ENCODE peak calls at places on chromosome 2, in four cellular contexts. V is IMR-90, U is H9, Q is fibroblast of lung. E is an unnamed sample. For H3K27me3, the result is how much of the 10 kb centered on the place peaks cover.

GRCh38 chr2:54387592-54387991 is 68.5 kb upstream of the SPTBN1 start:
- DNase-seq in V (no peak), U (no peak), Q (peak), E (no peak)

GRCh38 chr2:102975996-102976636 is 214.3 kb downstream of the TMEM182 start:
- DNase-seq in V (peak), U (peak), Q (peak), E (peak)

GRCh38 chr2:61647044-61647443 is 108.9 kb upstream of the XPO1 start:
- DNase-seq in V (peak), U (no peak), Q (no peak), E (no peak)

GRCh38 chr2:118380915-118381653 is 292.8 kb downstream of the INSIG2 start:
- DNase-seq in V (no peak), U (no peak), Q (peak), E (no peak)

GRCh38 chr2:211351998-211352397 is 795.6 kb downstream of the CPS1 start:
- DNase-seq in V (no peak), U (no peak), Q (peak), E (no peak)

GRCh38 chr2:201643216-201643651 is at the start of gene TMEM237:
- DNase-seq in V (peak), U (peak), Q (peak), E (peak)

GRCh38 chr2:12340164-12340563 is 376.6 kb upstream of the TRIB2 start:
- DNase-seq in V (peak), U (no peak), Q (peak), E (no peak)

GRCh38 chr2:61775956-61776570 is 77.8 kb downstream of the FAM161A start:
- DNase-seq in V (no peak), U (no peak), Q (no peak), E (no peak)

GRCh38 chr2:213213186-213213585 is 61.8 kb upstream of the IKZF2 start:
- DNase-seq in V (no peak), U (no peak), Q (no peak), E (no peak)

GRCh38 chr2:231270221-231271114 is 72.0 kb downstream of the ARMC9 start:
- DNase-seq in V (no peak), U (no peak), Q (no peak), E (no peak)

GRCh38 chr2:157479081-157480027 is 35.5 kb upstream of the CYTIP start:
- DNase-seq in V (no peak), U (no peak), Q (no peak), E (no peak)

GRCh38 chr2:19949071-19949470 is 40.8 kb downstream of the WDR35 start:
- DNase-seq in V (peak), U (no peak), Q (peak), E (no peak)

GRCh38 chr2:182589121-182589520 is 126.9 kb upstream of the DNAJC10 start:
- DNase-seq in V (no peak), U (no peak), Q (no peak), E (no peak)

GRCh38 chr2:219490186-219490585 is 8.5 kb upstream of the GMPPA start:
- DNase-seq in V (no peak), U (no peak), Q (no peak), E (no peak)

GRCh38 chr2:144890828-144891227 is 370.9 kb upstream of the ZEB2 start:
- DNase-seq in V (peak), U (no peak), Q (peak), E (no peak)

GRCh38 chr2:239159476-239159911 is 241.3 kb downstream of the HDAC4 start:
- DNase-seq in V (no peak), U (peak), Q (no peak), E (no peak)

GRCh38 chr2:233789554-233789953 is 11.4 kb downstream of the MROH2A start:
- DNase-seq in V (no peak), U (peak), Q (no peak), E (no peak)

GRCh38 chr2:10477443-10478297 is 29.5 kb upstream of the ODC1 start:
- DNase-seq in V (no peak), U (no peak), Q (no peak), E (no peak)

GRCh38 chr2:10709290-10709939 is 12.0 kb upstream of the ATP6V1C2 start:
- DNase-seq in V (no peak), U (peak), Q (no peak), E (no peak)

GRCh38 chr2:146990311-146990781 is 854.5 kb upstream of the ACVR2A start:
- DNase-seq in V (peak), U (no peak), Q (peak), E (no peak)

GRCh38 chr2:85250045-85250444 is 77.7 kb downstream of the TGOLN2 start:
- DNase-seq in V (peak), U (no peak), Q (no peak), E (no peak)

GRCh38 chr2:11393711-11394236 is 49.3 kb upstream of the ROCK2 start:
- DNase-seq in V (peak), U (no peak), Q (peak), E (no peak)

GRCh38 chr2:72973566-72974435 is 56.5 kb downstream of the EMX1 start:
- DNase-seq in V (peak), U (peak), Q (peak), E (peak)

GRCh38 chr2:68135448-68136320 is 22.0 kb upstream of the PNO1 start:
- DNase-seq in V (no peak), U (no peak), Q (no peak), E (no peak)

GRCh38 chr2:105243961-105244360 is 2.4 kb downstream of the GPR45 start:
- DNase-seq in V (no peak), U (peak), Q (no peak), E (peak)

GRCh38 chr2:201806442-201806841 is at the start of gene CDK15:
- DNase-seq in V (peak), U (no peak), Q (peak), E (no peak)

GRCh38 chr2:234725528-234726264 is 226.1 kb upstream of the SH3BP4 start:
- DNase-seq in V (peak), U (no peak), Q (peak), E (no peak)

GRCh38 chr2:69237070-69237670 is 149.9 kb downstream of the GFPT1 start:
- DNase-seq in V (no peak), U (no peak), Q (no peak), E (no peak)

GRCh38 chr2:714005-714741 is 37.0 kb upstream of the TMEM18 start:
- DNase-seq in V (peak), U (no peak), Q (peak), E (peak)

GRCh38 chr2:235611337-235611736 is 117.5 kb downstream of the AGAP1 start:
- DNase-seq in V (no peak), U (no peak), Q (no peak), E (no peak)

GRCh38 chr2:81068144-81068543 is 763.6 kb upstream of the LRRTM1 start:
- DNase-seq in V (no peak), U (no peak), Q (no peak), E (no peak)

GRCh38 chr2:236790991-236791390 is 221.4 kb downstream of the ACKR3 start:
- DNase-seq in V (no peak), U (no peak), Q (peak), E (no peak)

GRCh38 chr2:168075446-168075845 is 171.9 kb downstream of the STK39 start:
- DNase-seq in V (peak), U (no peak), Q (no peak), E (no peak)

GRCh38 chr2:38546064-38546463 is 56.7 kb downstream of the HNRNPLL start:
- DNase-seq in V (no peak), U (no peak), Q (no peak), E (no peak)

GRCh38 chr2:233422050-233422639 is 67.9 kb downstream of the DGKD start:
- DNase-seq in V (no peak), U (no peak), Q (no peak), E (peak)

GRCh38 chr2:190810981-190811587 is 69.5 kb upstream of the GLS start:
- DNase-seq in V (no peak), U (no peak), Q (no peak), E (no peak)
- H3K4me2 ChIP-seq in V (no peak), U (no peak), Q (no peak), E (no peak)

GRCh38 chr2:28716265-28716865 is 35.3 kb upstream of the PPP1CB start:
- DNase-seq in V (peak), U (no peak), Q (peak), E (no peak)
- H2AFZ ChIP-seq in V (no peak), U (no peak), Q (no peak), E (no peak)

GRCh38 chr2:70905443-70905842 is 30.3 kb upstream of the ATP6V1B1 start:
- DNase-seq in V (no peak), U (no peak), Q (no peak), E (no peak)
- H3K27me3 ChIP-seq in V (under half), U (half or more), Q (under half), E (under half)

GRCh38 chr2:111100087-111100764 is 20.5 kb upstream of the BCL2L11 start:
- DNase-seq in V (no peak), U (no peak), Q (no peak), E (peak)
- H3K4me2 ChIP-seq in V (no peak), U (no peak), Q (no peak), E (no peak)

GRCh38 chr2:162712598-162712997 is 126.0 kb downstream of the KCNH7 start:
- DNase-seq in V (no peak), U (no peak), Q (no peak), E (no peak)
- H2AFZ ChIP-seq in V (no peak), U (no peak), Q (no peak), E (no peak)

GRCh38 chr2:84084856-84085255 is 374.2 kb downstream of the SUCLG1 start:
- DNase-seq in V (no peak), U (no peak), Q (no peak), E (no peak)

GRCh38 chr2:84085562-84085961 is 373.5 kb downstream of the SUCLG1 start:
- DNase-seq in V (no peak), U (no peak), Q (no peak), E (no peak)

GRCh38 chr2:84078466-84078865 is 380.6 kb downstream of the SUCLG1 start:
- DNase-seq in V (no peak), U (no peak), Q (no peak), E (no peak)

DNA sequence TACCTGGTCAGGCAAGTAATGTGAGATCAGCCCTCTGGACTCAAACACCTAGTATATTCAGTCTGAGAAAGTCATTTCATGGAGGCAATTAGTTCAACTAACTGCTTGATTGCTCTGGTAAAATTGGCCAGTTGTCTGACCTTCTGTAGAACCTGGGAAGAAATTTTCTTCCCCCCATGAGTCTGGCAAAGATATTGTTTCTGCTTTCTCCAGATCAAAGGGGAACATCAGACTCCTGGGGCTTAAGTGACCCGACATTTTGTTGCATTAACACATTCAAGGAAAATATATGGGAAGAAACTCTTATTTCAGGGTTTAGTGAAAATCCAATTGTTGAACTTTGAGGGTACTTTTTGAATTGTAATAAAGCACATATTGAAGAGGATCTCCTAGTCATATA is 375.1 kb downstream of the SUCLG1 start:
- DNase-seq in V (no peak), U (no peak), Q (no peak), E (no peak)
- H3K27me3 ChIP-seq in V (under half), U (under half), Q (under half), E (under half)

GRCh38 chr2:75710220-75710576 is 517 bp downstream of the GCFC2 start:
- DNase-seq in V (no peak), U (no peak), Q (no peak), E (no peak)

GRCh38 chr2:75709297-75709696 is 1.4 kb downstream of the GCFC2 start:
- DNase-seq in V (no peak), U (no peak), Q (no peak), E (no peak)

GRCh38 chr2:75710577-75711253 is at the start of gene GCFC2:
- DNase-seq in V (peak), U (peak), Q (peak), E (peak)

GRCh38 chr2:75705921-75706320 is 4.8 kb downstream of the GCFC2 start:
- DNase-seq in V (peak), U (no peak), Q (peak), E (no peak)

DNA sequence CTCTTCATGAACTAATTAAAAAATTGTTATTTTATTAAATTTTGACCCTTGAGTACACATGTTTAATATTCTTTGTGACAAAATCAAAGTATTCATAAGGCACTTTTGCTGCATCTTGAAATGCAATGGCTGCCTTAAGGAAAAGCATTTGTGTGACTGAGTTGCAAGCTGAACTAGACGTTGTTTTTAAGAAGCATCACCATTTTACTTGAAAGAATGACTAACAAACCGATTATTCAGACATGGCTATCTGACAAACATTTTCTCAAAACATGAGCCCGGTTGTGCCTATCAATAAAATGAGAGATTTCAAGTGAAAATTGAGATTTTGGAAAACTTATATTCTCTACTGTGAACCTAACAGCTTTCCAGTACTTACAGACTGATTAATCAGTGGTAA is 2.8 kb downstream of the GCFC2 start:
- DNase-seq in V (peak), U (no peak), Q (peak), E (no peak)
- H3K4me2 ChIP-seq in V (no peak), U (no peak), Q (peak), E (peak)

DNA sequence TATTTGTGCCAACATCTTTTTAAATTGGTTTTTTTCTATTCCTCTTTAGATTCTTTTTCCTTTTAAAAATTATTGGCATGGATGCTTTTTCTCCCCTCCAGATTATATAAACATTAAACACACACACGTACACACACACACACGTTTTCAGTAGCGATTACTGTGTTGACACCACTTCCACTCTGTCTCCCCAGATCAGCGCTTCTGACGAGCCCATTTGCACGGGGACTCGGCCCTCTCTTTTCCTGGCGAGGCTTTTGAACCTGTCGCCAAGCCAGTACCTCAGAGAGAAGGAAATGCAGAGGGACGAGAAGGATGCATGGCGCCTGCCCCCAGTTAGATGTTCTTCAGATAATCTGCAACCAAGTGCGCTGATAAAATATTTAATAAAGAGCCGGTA is 1.1 kb upstream of the TBR1 start:
- DNase-seq in V (no peak), U (peak), Q (no peak), E (no peak)
- H2AFZ ChIP-seq in V (no peak), U (no peak), Q (no peak), E (no peak)